ENCODE peak calls at places on chromosomes 13 and 19, in eight cellular contexts. S, M, E, Z, C, A, N and G are unnamed samples.

GRCh38 chr13:66137384-66137783 is 1092.8 kb downstream of the PCDH9 start:
- DNase-seq in S (no peak), M (no peak), E (no peak), Z (no peak), C (no peak), A (no peak), N (no peak), G (no peak)

GRCh38 chr13:68369739-68370138 is 1139.6 kb upstream of the PCDH9 start:
- DNase-seq in S (no peak), M (peak), E (no peak), Z (no peak), C (no peak), A (no peak), N (no peak), G (no peak)

GRCh38 chr19:35525873-35526272 is 2.2 kb downstream of the SBSN start:
- DNase-seq in S (no peak), M (no peak), E (no peak), Z (no peak), C (no peak), A (no peak), N (no peak), G (no peak)

GRCh38 chr13:75960538-75960994 is 324.4 kb downstream of the LMO7 start:
- DNase-seq in S (no peak), M (no peak), E (no peak), Z (no peak), C (no peak), A (no peak), N (no peak), G (no peak)

GRCh38 chr13:109412232-109412935 is 374.0 kb downstream of the IRS2 start:
- DNase-seq in S (no peak), M (peak), E (peak), Z (no peak), C (no peak), A (peak), N (no peak), G (peak)

GRCh38 chr13:95624020-95624419 is 20.5 kb downstream of the DZIP1 start:
- DNase-seq in S (no peak), M (peak), E (peak), Z (no peak), C (peak), A (peak), N (no peak), G (no peak)

GRCh38 chr13:36297600-36298338 is at the start of gene CCDC169:
- DNase-seq in S (peak), M (peak), E (peak), Z (peak), C (peak), A (peak), N (peak), G (no peak)

GRCh38 chr19:46428278-46429141 is at the start of gene PNMA8C:
- DNase-seq in S (peak), M (peak), E (peak), Z (no peak), C (peak), A (no peak), N (peak), G (no peak)

GRCh38 chr19:17292301-17293074 is 10.7 kb downstream of the ABHD8 start:
- DNase-seq in S (peak), M (peak), E (peak), Z (peak), C (peak), A (peak), N (peak), G (peak)

GRCh38 chr19:34126966-34127365 is 45.3 kb upstream of the LSM14A start:
- DNase-seq in S (no peak), M (no peak), E (no peak), Z (no peak), C (no peak), A (no peak), N (no peak), G (no peak)

GRCh38 chr13:78785764-78786163 is 126.8 kb upstream of the OBI1 start:
- DNase-seq in S (no peak), M (no peak), E (no peak), Z (no peak), C (no peak), A (no peak), N (no peak), G (no peak)

DNA sequence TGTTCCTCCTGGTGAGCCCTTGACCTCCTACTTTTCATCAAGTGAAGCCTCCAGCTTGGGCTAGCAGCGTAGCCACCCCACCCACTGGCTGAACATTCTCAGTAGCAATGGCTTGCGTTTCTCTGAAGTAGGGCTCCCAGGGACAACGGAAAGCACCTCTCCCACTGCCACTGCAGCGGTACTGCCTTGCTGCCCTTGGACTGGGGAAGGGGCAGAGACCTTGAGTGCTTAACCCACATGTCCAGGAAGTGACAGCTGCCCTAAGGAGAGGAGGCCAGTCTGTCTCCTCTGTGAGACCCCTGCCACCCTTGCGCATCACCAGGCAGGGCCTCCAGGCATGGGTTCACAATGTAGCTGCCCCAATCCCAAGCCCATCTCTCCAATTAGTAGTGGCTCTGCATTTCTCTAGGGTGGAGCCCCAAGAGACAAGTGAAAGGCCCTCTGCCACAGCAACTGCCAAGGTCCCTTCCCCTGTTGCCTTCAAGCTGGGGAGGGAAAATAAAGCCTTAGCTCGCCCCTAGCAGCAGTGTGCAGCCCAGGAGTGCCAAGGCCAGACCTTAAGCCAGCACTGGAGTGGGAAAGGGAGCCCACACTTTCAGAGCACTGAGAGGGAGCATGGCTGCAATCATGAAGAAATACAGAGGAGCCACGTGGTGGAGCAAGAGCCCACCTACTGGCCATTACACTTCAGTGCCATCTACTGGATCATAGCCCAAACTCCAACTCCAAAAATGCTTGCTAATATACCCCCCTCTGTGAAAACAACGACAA is 175.9 kb upstream of the TRPC4 start:
- DNase-seq in S (no peak), M (peak), E (peak), Z (no peak), C (no peak), A (no peak), N (no peak), G (no peak)
- TF ChIP-seq CTCF in S (peak), M (peak), E (peak), Z (no peak), C (no peak), A (no peak), N (no peak), G (peak)

GRCh38 chr13:55999709-56000108 is 1141.0 kb upstream of the PRR20A start:
- DNase-seq in S (no peak), M (peak), E (no peak), Z (no peak), C (no peak), A (no peak), N (no peak), G (no peak)
- TF ChIP-seq CTCF in S (no peak), M (no peak), E (no peak), Z (no peak), C (no peak), A (no peak), N (no peak), G (peak)

DNA sequence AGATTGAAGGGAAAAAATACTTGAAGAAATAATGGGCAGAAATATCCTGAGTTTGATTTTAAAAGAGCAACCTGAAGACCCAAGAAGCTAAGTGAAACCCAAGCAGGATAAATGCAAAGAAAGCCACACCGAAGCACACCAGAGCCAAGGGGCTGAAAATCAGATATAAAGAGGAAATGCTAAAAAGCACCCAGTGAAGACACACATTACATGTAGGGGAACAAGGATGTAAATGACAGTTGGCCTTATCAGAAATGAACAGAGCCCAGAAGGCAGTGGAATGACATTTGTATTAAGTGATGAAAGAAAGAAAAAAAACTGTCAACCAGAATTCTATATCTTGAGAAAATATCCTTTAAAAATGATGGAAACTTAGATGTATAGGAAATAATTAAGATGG is 139.1 kb downstream of the SLC7A1 start:
- DNase-seq in S (no peak), M (no peak), E (no peak), Z (no peak), C (no peak), A (no peak), N (no peak), G (no peak)
- TF ChIP-seq CTCF in S (no peak), M (no peak), E (no peak), Z (no peak), C (no peak), A (no peak), N (no peak), G (no peak)

DNA sequence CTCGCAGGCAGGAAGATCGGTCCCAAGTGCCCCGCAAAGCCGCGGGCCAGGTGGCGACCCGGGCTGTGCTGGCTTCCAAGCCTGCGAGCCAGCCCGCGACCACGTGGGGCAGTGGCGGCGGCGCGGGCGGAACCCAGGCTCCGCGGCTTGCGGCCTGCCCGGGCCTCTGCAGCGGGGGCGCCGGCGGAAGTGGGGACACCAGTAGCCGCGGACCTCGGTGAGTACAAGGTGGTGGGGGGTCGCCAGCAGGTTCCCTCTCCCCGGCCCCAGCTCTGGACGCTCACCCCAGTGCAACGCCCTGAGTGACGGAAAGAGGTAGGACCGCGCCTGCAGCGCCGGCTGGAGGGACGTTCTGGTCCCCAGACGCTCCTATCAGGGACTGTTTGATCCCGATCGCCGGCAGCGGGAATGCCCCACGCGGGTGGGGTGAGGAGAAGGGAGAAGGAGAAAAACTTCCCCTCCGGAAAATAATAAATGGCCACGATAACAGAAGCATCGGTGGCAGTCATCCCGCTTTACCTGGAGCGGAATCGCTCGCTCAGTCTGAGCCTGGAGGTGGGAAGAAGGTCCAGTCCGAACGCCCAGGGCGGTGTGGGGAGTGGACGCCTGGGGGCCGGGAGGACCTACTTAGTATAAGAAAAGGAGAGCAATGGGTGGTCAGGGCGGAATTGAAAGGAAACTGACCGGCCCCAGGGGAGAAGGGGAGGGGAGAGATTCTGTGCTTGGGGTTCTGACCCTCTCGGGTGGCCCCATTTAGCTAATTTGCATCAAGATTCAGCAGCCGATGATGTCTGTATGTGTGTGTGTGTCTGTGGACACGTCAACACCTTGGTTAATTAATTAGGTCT is at the start of gene GEMIN7:
- DNase-seq in S (peak), M (peak), E (peak), Z (peak), C (peak), A (peak), N (peak), G (no peak)
- TF ChIP-seq CTCF in S (no peak), M (no peak), E (no peak), Z (no peak), C (no peak), A (no peak), N (no peak), G (no peak)

GRCh38 chr13:25731511-25731910 is 320.3 kb downstream of the SHISA2 start:
- DNase-seq in S (no peak), M (no peak), E (no peak), Z (no peak), C (no peak), A (no peak), N (no peak), G (no peak)

GRCh38 chr13:25733061-25733491 is 318.7 kb downstream of the SHISA2 start:
- DNase-seq in S (no peak), M (no peak), E (peak), Z (no peak), C (no peak), A (no peak), N (no peak), G (no peak)

GRCh38 chr13:25731037-25731436 is 320.8 kb downstream of the SHISA2 start:
- DNase-seq in S (no peak), M (no peak), E (no peak), Z (no peak), C (no peak), A (no peak), N (no peak), G (no peak)

GRCh38 chr13:25732146-25732865 is 319.5 kb downstream of the SHISA2 start:
- DNase-seq in S (no peak), M (no peak), E (peak), Z (no peak), C (no peak), A (no peak), N (no peak), G (no peak)

DNA sequence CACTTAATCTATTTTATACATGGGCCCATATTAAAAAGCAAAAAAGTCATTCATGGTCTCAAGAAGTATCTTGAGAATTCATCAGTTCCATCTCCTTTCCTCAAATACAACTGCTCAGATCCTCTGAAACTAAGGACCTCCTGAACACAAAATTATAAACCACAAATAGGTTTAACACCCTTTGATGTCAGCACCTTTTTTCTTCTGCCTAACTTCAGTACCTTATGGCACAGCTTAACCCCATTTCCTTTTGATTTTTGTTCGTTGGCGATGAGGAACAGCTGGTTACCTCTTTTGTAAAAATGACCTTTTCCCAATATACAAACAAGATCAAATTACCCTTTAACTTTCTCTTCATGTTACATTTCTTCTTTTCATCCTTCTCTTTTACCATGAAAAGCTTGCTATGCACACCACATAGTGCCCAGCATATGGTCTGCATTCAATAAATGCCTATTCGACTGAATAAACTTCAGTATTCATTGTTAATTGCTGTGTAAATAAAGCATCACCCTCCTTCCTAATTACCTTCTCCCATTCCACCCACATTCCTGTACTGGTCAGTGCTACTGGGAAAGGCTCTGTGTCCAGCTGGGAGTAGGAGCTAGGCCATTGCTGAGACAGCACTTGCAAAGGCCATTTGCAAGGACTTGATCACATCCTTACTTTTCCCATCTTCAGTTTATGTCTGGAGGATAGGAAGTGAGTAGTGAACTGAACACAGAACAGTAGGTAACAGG is 317.9 kb downstream of the SHISA2 start:
- DNase-seq in S (no peak), M (no peak), E (no peak), Z (no peak), C (no peak), A (no peak), N (no peak), G (no peak)
- TF ChIP-seq CTCF in S (no peak), M (no peak), E (no peak), Z (no peak), C (no peak), A (no peak), N (no peak), G (no peak)

GRCh38 chr13:44876782-44877324 is 112.4 kb downstream of the NUFIP1 start:
- DNase-seq in S (no peak), M (no peak), E (peak), Z (no peak), C (peak), A (no peak), N (no peak), G (no peak)
- TF ChIP-seq CTCF in S (no peak), M (peak), E (peak), Z (no peak), C (peak), A (no peak), N (no peak), G (no peak)

GRCh38 chr19:47489072-47489914 is 5.3 kb upstream of the KPTN start:
- DNase-seq in S (no peak), M (no peak), E (no peak), Z (no peak), C (no peak), A (no peak), N (no peak), G (no peak)
- TF ChIP-seq CTCF in S (no peak), M (no peak), E (no peak), Z (no peak), C (no peak), A (no peak), N (no peak), G (no peak)

GRCh38 chr19:15125232-15126067 is 18.2 kb downstream of the SYDE1 start:
- DNase-seq in S (peak), M (peak), E (peak), Z (peak), C (peak), A (peak), N (peak), G (peak)
- TF ChIP-seq CTCF in S (no peak), M (no peak), E (no peak), Z (peak), C (no peak), A (no peak), N (no peak), G (no peak)

GRCh38 chr19:55535579-55536350 is 1.2 kb downstream of the SBK2 start:
- DNase-seq in S (no peak), M (no peak), E (no peak), Z (no peak), C (no peak), A (no peak), N (no peak), G (no peak)

GRCh38 chr19:55536366-55536765 is 567 bp downstream of the SBK2 start:
- DNase-seq in S (no peak), M (no peak), E (no peak), Z (no peak), C (no peak), A (no peak), N (no peak), G (no peak)

GRCh38 chr19:55538132-55538531 is 1.2 kb upstream of the SBK2 start:
- DNase-seq in S (no peak), M (no peak), E (no peak), Z (no peak), C (no peak), A (no peak), N (no peak), G (no peak)

GRCh38 chr19:55537741-55538111 is 793 bp upstream of the SBK2 start:
- DNase-seq in S (no peak), M (no peak), E (no peak), Z (no peak), C (no peak), A (no peak), N (no peak), G (no peak)

DNA sequence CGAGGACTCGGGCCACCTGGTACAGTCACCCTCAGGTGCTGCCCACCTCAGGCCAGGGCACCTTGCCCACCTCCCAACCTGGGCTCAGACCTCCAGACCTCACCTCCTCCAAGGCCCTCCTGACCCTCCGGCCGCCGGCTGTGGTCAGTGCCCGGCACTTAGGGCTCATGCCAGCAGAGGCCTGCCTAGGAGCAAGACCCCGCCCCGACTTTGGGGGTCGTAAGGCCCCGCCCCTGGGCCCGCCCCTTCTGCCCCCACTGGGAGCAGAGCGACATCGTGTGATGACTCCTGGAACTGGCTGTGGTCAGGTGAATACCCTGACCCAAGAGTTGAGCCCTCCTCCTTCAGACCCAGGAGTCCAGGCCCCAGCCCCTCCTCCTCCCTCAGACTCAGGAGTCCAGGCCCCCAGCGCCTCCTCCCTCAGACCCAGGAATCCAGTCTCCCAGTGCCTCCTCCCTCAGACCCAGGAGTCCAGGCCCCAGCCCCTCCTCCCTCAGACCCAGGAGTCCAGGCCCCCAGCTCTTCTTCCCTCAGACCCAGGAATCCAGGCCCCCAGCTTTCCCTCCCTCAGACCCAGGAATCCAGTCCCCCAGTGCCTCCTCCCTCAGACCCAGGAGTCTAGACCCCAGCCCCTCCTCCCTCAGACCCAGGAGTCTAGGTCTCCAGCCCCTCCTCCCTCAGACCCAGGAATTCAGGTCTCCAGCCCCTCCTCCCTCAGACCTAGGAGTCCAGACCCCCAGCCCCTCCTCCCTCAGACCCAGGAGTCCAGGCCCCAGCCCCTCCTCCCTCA is at the start of gene SBK2:
- DNase-seq in S (no peak), M (no peak), E (no peak), Z (no peak), C (no peak), A (no peak), N (no peak), G (no peak)
- TF ChIP-seq CTCF in S (no peak), M (peak), E (peak), Z (no peak), C (no peak), A (no peak), N (no peak), G (peak)